ENCODE peak calls at places on chromosomes 13 and 19, in nine cellular contexts. One of them, this sample, is unnamed.

GRCh38 chr13:44223785-44224432 is 149.7 kb upstream of the SERP2 start:
- DNase-seq in activated CD4-positive, alpha-beta T cell treated with anti-CD3 and anti-CD28 coated beads for 36 hours: no peak
- DNase-seq in NCI-H460: no peak
- DNase-seq in Daoy: no peak
- DNase-seq in pons: no peak
- DNase-seq in A172: no peak
- DNase-seq in fibroblast of pulmonary artery: no peak
- DNase-seq in AG04449: no peak
- DNase-seq in iPS-NIHi11: no peak
- DNase-seq in this sample: no peak

GRCh38 chr13:80131204-80131603 is 209.7 kb downstream of the SPRY2 start:
- DNase-seq in activated CD4-positive, alpha-beta T cell treated with anti-CD3 and anti-CD28 coated beads for 36 hours: no peak
- DNase-seq in NCI-H460: peak
- DNase-seq in Daoy: peak
- DNase-seq in pons: peak
- DNase-seq in A172: peak
- DNase-seq in fibroblast of pulmonary artery: peak
- DNase-seq in AG04449: no peak
- DNase-seq in iPS-NIHi11: peak
- DNase-seq in this sample: no peak

GRCh38 chr13:67643656-67644055 is 413.5 kb upstream of the PCDH9 start:
- DNase-seq in activated CD4-positive, alpha-beta T cell treated with anti-CD3 and anti-CD28 coated beads for 36 hours: no peak
- DNase-seq in NCI-H460: no peak
- DNase-seq in Daoy: no peak
- DNase-seq in pons: no peak
- DNase-seq in A172: no peak
- DNase-seq in fibroblast of pulmonary artery: no peak
- DNase-seq in AG04449: no peak
- DNase-seq in iPS-NIHi11: peak
- DNase-seq in this sample: no peak

GRCh38 chr19:51203941-51204720 is 20.7 kb upstream of the CD33 start:
- DNase-seq in activated CD4-positive, alpha-beta T cell treated with anti-CD3 and anti-CD28 coated beads for 36 hours: no peak
- DNase-seq in NCI-H460: no peak
- DNase-seq in Daoy: no peak
- DNase-seq in pons: no peak
- DNase-seq in A172: no peak
- DNase-seq in fibroblast of pulmonary artery: no peak
- DNase-seq in AG04449: no peak
- DNase-seq in iPS-NIHi11: no peak
- DNase-seq in this sample: no peak

GRCh38 chr19:9847087-9847671 is 12.1 kb downstream of the PIN1 start:
- DNase-seq in activated CD4-positive, alpha-beta T cell treated with anti-CD3 and anti-CD28 coated beads for 36 hours: peak
- DNase-seq in NCI-H460: peak
- DNase-seq in Daoy: peak
- DNase-seq in pons: no peak
- DNase-seq in A172: peak
- DNase-seq in fibroblast of pulmonary artery: peak
- DNase-seq in AG04449: peak
- DNase-seq in iPS-NIHi11: peak
- DNase-seq in this sample: peak

GRCh38 chr13:50410921-50411712 is 395.9 kb downstream of the KCNRG start:
- DNase-seq in activated CD4-positive, alpha-beta T cell treated with anti-CD3 and anti-CD28 coated beads for 36 hours: peak
- DNase-seq in NCI-H460: no peak
- DNase-seq in Daoy: peak
- DNase-seq in pons: no peak
- DNase-seq in A172: peak
- DNase-seq in fibroblast of pulmonary artery: peak
- DNase-seq in AG04449: peak
- DNase-seq in iPS-NIHi11: no peak
- DNase-seq in this sample: no peak

GRCh38 chr19:21604351-21604926 is 99.0 kb downstream of the ZNF429 start:
- DNase-seq in activated CD4-positive, alpha-beta T cell treated with anti-CD3 and anti-CD28 coated beads for 36 hours: peak
- DNase-seq in NCI-H460: no peak
- DNase-seq in Daoy: no peak
- DNase-seq in pons: peak
- DNase-seq in A172: peak
- DNase-seq in fibroblast of pulmonary artery: no peak
- DNase-seq in AG04449: no peak
- DNase-seq in iPS-NIHi11: peak
- DNase-seq in this sample: peak

GRCh38 chr13:112061367-112062046 is 5.4 kb upstream of the SOX1 start:
- DNase-seq in activated CD4-positive, alpha-beta T cell treated with anti-CD3 and anti-CD28 coated beads for 36 hours: no peak
- DNase-seq in NCI-H460: no peak
- DNase-seq in Daoy: no peak
- DNase-seq in pons: no peak
- DNase-seq in A172: no peak
- DNase-seq in fibroblast of pulmonary artery: no peak
- DNase-seq in AG04449: no peak
- DNase-seq in iPS-NIHi11: no peak
- DNase-seq in this sample: no peak

GRCh38 chr19:48230555-48231129 is 25.1 kb downstream of the CARD8 start:
- DNase-seq in activated CD4-positive, alpha-beta T cell treated with anti-CD3 and anti-CD28 coated beads for 36 hours: peak
- DNase-seq in NCI-H460: no peak
- DNase-seq in Daoy: no peak
- DNase-seq in pons: no peak
- DNase-seq in A172: no peak
- DNase-seq in fibroblast of pulmonary artery: no peak
- DNase-seq in AG04449: no peak
- DNase-seq in iPS-NIHi11: no peak
- DNase-seq in this sample: no peak

GRCh38 chr13:114062754-114063153 is 69.7 kb downstream of the RASA3 start:
- DNase-seq in activated CD4-positive, alpha-beta T cell treated with anti-CD3 and anti-CD28 coated beads for 36 hours: no peak
- DNase-seq in NCI-H460: no peak
- DNase-seq in Daoy: no peak
- DNase-seq in pons: no peak
- DNase-seq in A172: no peak
- DNase-seq in fibroblast of pulmonary artery: no peak
- DNase-seq in AG04449: no peak
- DNase-seq in iPS-NIHi11: no peak
- DNase-seq in this sample: no peak

GRCh38 chr19:5196832-5197231 is 143.8 kb downstream of the PTPRS start:
- DNase-seq in activated CD4-positive, alpha-beta T cell treated with anti-CD3 and anti-CD28 coated beads for 36 hours: no peak
- DNase-seq in NCI-H460: no peak
- DNase-seq in Daoy: no peak
- DNase-seq in pons: no peak
- DNase-seq in A172: no peak
- DNase-seq in fibroblast of pulmonary artery: no peak
- DNase-seq in AG04449: no peak
- DNase-seq in iPS-NIHi11: no peak
- DNase-seq in this sample: no peak

This sample was measured in Karpas-422.